ENCODE peak calls at places on chromosomes 6 and 20, in ten cellular contexts. T, I, K, L, U, W, Q, G, Z and H are unnamed samples.
A peak's percentile ranks its signal among the peaks of the same experiment; 100 is the strongest.

GRCh38 chr6:44309092-44309491 is 4.1 kb downstream of the AARS2 start:
- DNase-seq in W (no peak), I (peak; percentile 96), U (no peak), L (no peak), T (no peak), K (no peak), Q (no peak), G (no peak), Z (peak; percentile 57), H (no peak)

GRCh38 chr20:19531446-19531845 is 226.6 kb upstream of the RIN2 start:
- DNase-seq in W (no peak), L (no peak), K (no peak), T (no peak), Q (no peak), U (no peak), Z (no peak), G (no peak), I (no peak), H (no peak)

GRCh38 chr20:34124469-34125249 is 12.6 kb upstream of the EIF2S2 start:
- DNase-seq in G (no peak), T (no peak), W (no peak), Q (no peak), L (no peak), I (no peak), Z (no peak), U (no peak), K (no peak), H (no peak)

GRCh38 chr20:45944151-45944964 is 9.9 kb downstream of the PCIF1 start:
- DNase-seq in L (no peak), G (no peak), Z (peak; percentile 51), I (peak; percentile 96), T (no peak), U (no peak), Q (no peak), W (no peak), K (no peak), H (no peak)

GRCh38 chr20:32505723-32506473 is 79.2 kb downstream of the NOL4L start:
- DNase-seq in U (no peak), Z (no peak), Q (no peak), L (no peak), W (no peak), I (no peak), G (no peak), T (no peak), K (no peak), H (no peak)

GRCh38 chr6:26555505-26556262 is 17.5 kb downstream of the HMGN4 start:
- DNase-seq in U (no peak), W (no peak), Q (no peak), Z (no peak), L (no peak), G (peak; percentile 55), I (peak; percentile 25), K (no peak), T (no peak), H (no peak)

GRCh38 chr20:43559588-43559987 is 761 bp downstream of the SGK2 start:
- DNase-seq in G (no peak), I (no peak), Q (no peak), K (no peak), W (no peak), T (peak; percentile 31), L (no peak), Z (no peak), U (no peak), H (no peak)

GRCh38 chr6:83071023-83071422 is 3.6 kb downstream of the DOP1A start:
- DNase-seq in T (no peak), G (no peak), Q (no peak), I (peak; percentile 71), L (no peak), Z (no peak), K (no peak), W (no peak), U (no peak), H (no peak)

GRCh38 chr6:35139924-35140524 is 1.1 kb downstream of the TCP11 start:
- DNase-seq in G (peak; percentile 45), K (no peak), L (no peak), I (peak; percentile 70), T (no peak), Q (peak; percentile 55), U (no peak), Z (peak; percentile 89), W (no peak), H (peak; percentile 60)

GRCh38 chr6:90271831-90272230 is 24.8 kb downstream of the BACH2 start:
- DNase-seq in U (no peak), K (no peak), L (no peak), Q (no peak), I (no peak), Z (no peak), W (no peak), G (no peak), T (no peak), H (no peak)

GRCh38 chr6:118748311-118749062 is 97.1 kb upstream of the CEP85L start:
- DNase-seq in G (peak; percentile 65), W (no peak), U (peak; percentile 65), T (no peak), Q (no peak), Z (no peak), L (no peak), I (peak; percentile 50), K (no peak), H (no peak)

GRCh38 chr6:27092316-27092692 is 155.2 kb upstream of the PRSS16 start:
- DNase-seq in K (no peak), I (no peak), G (no peak), T (no peak), Z (no peak), L (no peak), Q (no peak), U (no peak), W (no peak), H (no peak)

GRCh38 chr20:58102744-58103516 is 125.5 kb downstream of the ANKRD60 start:
- DNase-seq in K (no peak), L (no peak), G (no peak), W (no peak), I (peak; percentile 62), T (no peak), U (no peak), Z (no peak), Q (no peak), H (no peak)

GRCh38 chr6:143940011-143940597 is 68.0 kb downstream of the PLAGL1 start:
- DNase-seq in G (no peak), I (peak; percentile 75), Q (peak; percentile 25), Z (peak; percentile 65), L (no peak), U (no peak), W (no peak), T (no peak), K (no peak), H (peak; percentile 44)

GRCh38 chr20:48350291-48350988 is 477.4 kb downstream of the PREX1 start:
- DNase-seq in G (peak; percentile 83), Z (no peak), L (no peak), U (no peak), K (no peak), T (no peak), I (no peak), W (no peak), Q (no peak), H (no peak)
- TF ChIP-seq CTCF in G (peak; percentile 87), Z (no peak), L (no peak), U (peak; percentile 16), K (peak; percentile 35), T (no peak), I (no peak), W (no peak), Q (peak; percentile 51), H (peak; percentile 20)

DNA sequence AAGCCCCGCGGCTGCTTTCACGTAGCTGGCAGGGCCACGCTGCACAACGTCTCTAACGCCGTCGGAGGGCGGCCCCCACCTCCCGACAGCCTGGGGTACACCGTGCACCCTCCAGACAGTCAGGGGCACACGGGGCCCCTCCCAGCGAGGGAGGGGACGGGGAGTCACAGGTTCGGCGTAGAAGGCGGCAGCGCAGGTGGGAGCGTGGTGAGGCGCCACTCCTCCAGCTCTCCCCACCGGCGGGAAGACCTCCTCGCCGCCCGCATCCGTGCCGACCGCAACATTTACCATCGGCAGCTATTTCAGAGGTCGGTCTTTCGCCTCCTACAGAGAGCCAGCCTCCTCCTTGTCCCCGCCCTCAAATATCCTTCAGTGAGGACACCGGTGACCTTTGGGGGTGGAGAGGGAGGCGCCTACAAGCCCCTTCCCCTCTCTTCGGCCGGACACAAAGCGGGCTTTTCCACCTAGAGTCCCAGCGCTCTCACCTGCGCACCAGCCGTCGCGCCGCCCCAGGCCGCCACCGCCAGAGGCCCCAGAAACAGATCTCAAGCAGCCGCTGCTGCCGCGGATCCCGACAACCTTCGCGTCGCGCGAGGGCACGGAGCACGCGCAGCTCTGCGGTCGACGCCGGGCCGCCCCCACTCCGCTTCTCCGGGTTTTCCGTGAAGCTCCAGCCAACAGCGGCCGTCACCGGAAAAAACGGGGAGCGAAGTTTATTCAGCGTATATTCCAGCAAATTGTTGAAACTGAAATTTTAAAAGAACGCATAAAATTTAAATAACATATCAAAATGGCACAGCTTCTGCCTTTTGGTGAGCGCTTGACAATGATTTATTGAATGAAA is at the start of gene MKKS:
- DNase-seq in U (peak; percentile 97), T (peak; percentile 98), Z (peak; percentile 94), Q (peak; percentile 82), G (peak; percentile 87), I (peak; percentile 95), L (peak; percentile 94), W (peak; percentile 72), K (peak; percentile 81), H (peak; percentile 91)
- TF ChIP-seq CTCF in U (no peak), T (no peak), Z (no peak), Q (no peak), G (no peak), I (no peak), L (no peak), W (no peak), K (no peak), H (no peak)

GRCh38 chr6:4856779-4857178 is 80.6 kb downstream of the CDYL start:
- DNase-seq in Q (no peak), K (no peak), U (no peak), I (no peak), W (no peak), T (no peak), G (no peak), L (no peak), Z (no peak), H (no peak)
- TF ChIP-seq CTCF in Q (peak; percentile 36), K (peak; percentile 14), U (no peak), I (peak; percentile 23), W (no peak), T (no peak), G (peak; percentile 45), L (no peak), Z (no peak), H (no peak)

GRCh38 chr6:108793449-108794134 is 54.6 kb upstream of the ARMC2 start:
- DNase-seq in I (no peak), T (no peak), U (no peak), K (no peak), Q (no peak), G (no peak), W (no peak), L (no peak), Z (no peak), H (no peak)
- TF ChIP-seq CTCF in I (no peak), T (no peak), U (no peak), K (no peak), Q (no peak), G (no peak), W (no peak), L (no peak), Z (no peak), H (no peak)

GRCh38 chr6:11810039-11810541 is 31.5 kb upstream of the ADTRP start:
- DNase-seq in L (peak; percentile 81), K (no peak), Z (peak; percentile 89), G (no peak), I (peak; percentile 88), T (no peak), W (peak; percentile 65), Q (no peak), U (peak; percentile 81), H (no peak)
- TF ChIP-seq CTCF in L (no peak), K (no peak), Z (no peak), G (no peak), I (no peak), T (no peak), W (no peak), Q (no peak), U (no peak), H (no peak)